ENCODE peak calls at places on chromosomes 2 and 18, in ten cellular contexts. G is Peyer's patch, H is left ventricle myocardium inferior, O is kidney, L is pancreas, E is spleen, N is lung, Z is thoracic aorta, M is H1, B is psoas muscle. R is an unnamed sample.

GRCh38 chr2:38376683-38377500 is at the start of gene ATL2:
- DNase-seq in G (peak; percentile 95), H (peak; percentile 97), O (peak; percentile 98), L (peak; percentile 97), E (peak; percentile 99), N (peak; percentile 94), Z (peak; percentile 88), M (peak; percentile 91), B (peak; percentile 96), R (peak; percentile 96)

GRCh38 chr18:75477913-75478312 is 50.4 kb upstream of the SMIM21 start:
- DNase-seq in G (no peak), H (no peak), O (no peak), L (no peak), E (no peak), N (no peak), Z (no peak), M (no peak), B (no peak), R (no peak)

GRCh38 chr2:2296400-2296799 is 34.7 kb downstream of the MYT1L start:
- DNase-seq in G (no peak), H (no peak), O (no peak), L (no peak), E (no peak), N (no peak), Z (no peak), M (no peak), B (no peak), R (no peak)

GRCh38 chr18:13175754-13176210 is 42.8 kb upstream of the LDLRAD4 start:
- DNase-seq in G (no peak), H (no peak), O (no peak), L (no peak), E (no peak), N (no peak), Z (no peak), M (no peak), B (no peak), R (no peak)

GRCh38 chr2:132652501-132652900 is 17.5 kb downstream of the LYPD1 start:
- DNase-seq in G (no peak), H (no peak), O (no peak), L (no peak), E (no peak), N (no peak), Z (no peak), M (no peak), B (no peak), R (no peak)

GRCh38 chr2:45774688-45775244 is 123.3 kb downstream of the PRKCE start:
- DNase-seq in G (peak; percentile 65), H (no peak), O (no peak), L (no peak), E (no peak), N (no peak), Z (no peak), M (no peak), B (no peak), R (no peak)

GRCh38 chr2:77147154-77147553 is 375.0 kb downstream of the LRRTM4 start:
- DNase-seq in G (no peak), H (no peak), O (no peak), L (no peak), E (no peak), N (no peak), Z (no peak), M (no peak), B (no peak), R (no peak)

GRCh38 chr18:75854174-75854573 is 426.7 kb upstream of the SMIM21 start:
- DNase-seq in G (no peak), H (no peak), O (no peak), L (no peak), E (no peak), N (peak; percentile 19), Z (no peak), M (peak; percentile 47), B (no peak), R (peak; percentile 4)

GRCh38 chr18:36153771-36154170 is 24.1 kb downstream of the ELP2 start:
- DNase-seq in G (no peak), H (no peak), O (no peak), L (no peak), E (no peak), N (no peak), Z (no peak), M (no peak), B (no peak), R (no peak)

GRCh38 chr2:48483916-48484315 is 46.0 kb upstream of the STON1 start:
- DNase-seq in G (no peak), H (no peak), O (no peak), L (no peak), E (no peak), N (no peak), Z (no peak), M (no peak), B (no peak), R (no peak)

GRCh38 chr2:99857867-99858444 is 284.4 kb downstream of the AFF3 start:
- DNase-seq in G (no peak), H (no peak), O (no peak), L (no peak), E (no peak), N (no peak), Z (no peak), M (no peak), B (no peak), R (no peak)

GRCh38 chr2:75466708-75467311 is 93.9 kb downstream of the EVA1A start:
- DNase-seq in G (no peak), H (no peak), O (no peak), L (no peak), E (no peak), N (peak; percentile 37), Z (no peak), M (peak; percentile 10), B (no peak), R (peak; percentile 43)
- TF ChIP-seq CTCF in G (peak; percentile 23), H (peak; percentile 37), O (peak; percentile 50), L (peak; percentile 37), E (no peak), N (no peak), Z (no peak), M (peak; percentile 44), B (peak; percentile 3), R (peak; percentile 90)

GRCh38 chr2:230413465-230413864 is 2.5 kb upstream of the SP100 start:
- DNase-seq in G (no peak), H (no peak), O (no peak), L (no peak), E (no peak), N (no peak), Z (no peak), M (no peak), B (no peak), R (no peak)

GRCh38 chr2:230411484-230412368 is 4.3 kb upstream of the SP100 start:
- DNase-seq in G (peak; percentile 85), H (peak; percentile 65), O (peak; percentile 89), L (peak; percentile 80), E (peak; percentile 95), N (peak; percentile 51), Z (no peak), M (no peak), B (peak; percentile 60), R (peak; percentile 63)

GRCh38 chr2:230412846-230413245 is 3.2 kb upstream of the SP100 start:
- DNase-seq in G (no peak), H (no peak), O (no peak), L (no peak), E (peak; percentile 78), N (no peak), Z (no peak), M (no peak), B (no peak), R (no peak)

GRCh38 chr2:230410861-230411464 is 5.0 kb upstream of the SP100 start:
- DNase-seq in G (no peak), H (no peak), O (no peak), L (no peak), E (peak; percentile 76), N (no peak), Z (no peak), M (no peak), B (no peak), R (no peak)

DNA sequence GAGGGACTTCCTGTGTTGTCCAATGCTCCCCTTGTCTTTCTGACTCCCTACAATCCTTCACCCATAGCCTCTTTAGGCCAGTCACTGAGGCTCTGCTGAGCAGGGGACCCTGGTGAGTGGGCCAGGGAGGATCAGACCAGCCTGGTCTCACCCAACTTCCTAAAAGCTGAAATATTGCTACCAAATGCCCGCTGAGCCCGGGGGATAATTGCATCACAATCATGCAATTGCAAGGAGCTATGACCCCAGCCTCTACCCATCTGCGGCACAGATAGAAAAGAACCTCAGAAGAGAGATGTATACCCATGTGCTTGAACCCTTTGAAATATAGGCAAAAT is 3.7 kb upstream of the SP100 start:
- DNase-seq in G (no peak), H (no peak), O (no peak), L (no peak), E (no peak), N (no peak), Z (no peak), M (no peak), B (no peak), R (no peak)
- H3K27ac ChIP-seq in G (peak overlapping the region; percentile 89), H (peak overlapping the region; percentile 96), O (peak overlapping the region; percentile 94), L (peak overlapping the region; percentile 88), E (peak overlapping the region; percentile 98), N (peak overlapping the region; percentile 99), Z (peak overlapping the region; percentile 88), M (no peak overlapping the region), B (peak overlapping the region; percentile 80), R (no peak overlapping the region)

GRCh38 chr2:163345795-163346573 is 389.8 kb downstream of the FIGN start:
- DNase-seq in G (no peak), H (no peak), O (no peak), L (no peak), E (no peak), N (no peak), Z (no peak), M (no peak), B (no peak), R (peak; percentile 59)
- TF ChIP-seq CTCF in G (peak; percentile 62), H (peak; percentile 89), O (peak; percentile 58), L (peak; percentile 69), E (peak; percentile 31), N (peak; percentile 19), Z (peak; percentile 83), M (no peak), B (peak; percentile 83), R (peak; percentile 90)

GRCh38 chr18:31291688-31292087 is 26.3 kb upstream of the DSG1 start:
- DNase-seq in G (no peak), H (no peak), O (no peak), L (no peak), E (no peak), N (no peak), Z (no peak), M (no peak), B (no peak), R (no peak)

GRCh38 chr18:31297248-31297647 is 20.7 kb upstream of the DSG1 start:
- DNase-seq in G (no peak), H (no peak), O (no peak), L (no peak), E (no peak), N (no peak), Z (no peak), M (no peak), B (no peak), R (no peak)

DNA sequence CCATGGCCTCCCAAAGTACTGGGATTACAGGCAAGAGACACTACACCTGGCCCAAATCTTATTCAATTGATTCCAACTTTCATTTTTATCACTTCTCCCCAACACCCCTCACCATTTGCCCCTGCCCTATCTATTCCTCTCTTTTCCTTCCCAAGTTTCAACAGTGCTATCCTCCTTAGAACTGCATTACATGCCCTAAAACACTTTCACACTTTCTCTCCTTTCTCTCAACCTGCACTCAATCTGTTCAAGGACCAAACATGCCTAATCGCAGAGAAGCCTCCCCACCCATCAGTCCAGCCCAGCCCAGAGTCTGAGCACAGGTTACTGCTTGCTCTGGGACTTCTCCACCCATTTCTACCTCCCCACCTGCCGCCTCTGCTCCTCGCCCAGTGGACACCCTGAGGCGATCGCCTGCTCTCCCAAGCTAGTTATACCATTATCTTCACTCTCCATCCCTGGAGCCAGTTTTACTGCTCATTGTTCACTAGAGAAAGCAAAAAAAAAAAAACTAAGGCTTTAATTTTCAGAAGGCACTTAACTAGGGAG is 23.7 kb upstream of the DSG1 start:
- DNase-seq in G (no peak), H (no peak), O (no peak), L (no peak), E (no peak), N (no peak), Z (no peak), M (no peak), B (no peak), R (no peak)
- H3K27ac ChIP-seq in G (no peak overlapping the region), H (no peak overlapping the region), O (no peak overlapping the region), L (no peak overlapping the region), E (no peak overlapping the region), N (no peak overlapping the region), Z (no peak overlapping the region), M (no peak overlapping the region), B (no peak overlapping the region), R (no peak overlapping the region)

R was measured in OCI-LY7.